ENCODE peak calls at places on chromosomes 5 and 9, in ten cellular contexts. E, F, B, P, W, Q, I, C, N and U are unnamed samples.

GRCh38 chr5:107875834-107876233 is 205.1 kb upstream of the EFNA5 start:
- DNase-seq in E (no peak), F (peak; percentile 1), B (no peak), P (no peak), W (no peak), Q (no peak), I (no peak), C (no peak), N (peak; percentile 65), U (no peak)

GRCh38 chr9:105458404-105458803 is 10.6 kb downstream of the FSD1L start:
- DNase-seq in E (no peak), F (no peak), B (no peak), P (no peak), W (no peak), Q (no peak), I (peak; percentile 30), C (no peak), N (no peak), U (peak; percentile 10)

GRCh38 chr5:93874491-93874890 is 133.1 kb upstream of the POU5F2 start:
- DNase-seq in E (no peak), F (no peak), B (no peak), P (no peak), W (no peak), Q (no peak), I (no peak), C (no peak), N (no peak), U (no peak)

GRCh38 chr9:100204796-100205195 is 105.8 kb downstream of the INVS start:
- DNase-seq in E (no peak), F (no peak), B (no peak), P (no peak), W (no peak), Q (no peak), I (no peak), C (no peak), N (no peak), U (no peak)

GRCh38 chr5:154603978-154604679 is 126.1 kb upstream of the HAND1 start:
- DNase-seq in E (peak; percentile 91), F (no peak), B (no peak), P (no peak), W (peak; percentile 26), Q (no peak), I (no peak), C (no peak), N (no peak), U (no peak)

GRCh38 chr9:121269030-121269887 is 1.3 kb downstream of the GSN start:
- DNase-seq in E (no peak), F (no peak), B (no peak), P (peak; percentile 38), W (no peak), Q (no peak), I (peak; percentile 40), C (no peak), N (no peak), U (peak; percentile 81)

GRCh38 chr5:114153392-114153791 is 208.5 kb upstream of the KCNN2 start:
- DNase-seq in E (no peak), F (no peak), B (no peak), P (no peak), W (no peak), Q (no peak), I (no peak), C (no peak), N (no peak), U (no peak)

GRCh38 chr9:91162311-91162710 is 199.4 kb downstream of the AUH start:
- DNase-seq in E (no peak), F (no peak), B (no peak), P (no peak), W (no peak), Q (no peak), I (peak; percentile 33), C (no peak), N (no peak), U (peak; percentile 77)

GRCh38 chr5:18243846-18244245 is 609.6 kb downstream of the TAF11L14 start:
- DNase-seq in E (no peak), F (no peak), B (no peak), P (no peak), W (no peak), Q (no peak), I (no peak), C (no peak), N (no peak), U (no peak)

GRCh38 chr5:1543398-1544293 is 19.9 kb upstream of the LPCAT1 start:
- DNase-seq in E (no peak), F (no peak), B (no peak), P (no peak), W (no peak), Q (no peak), I (no peak), C (no peak), N (no peak), U (no peak)

GRCh38 chr9:98375138-98375726 is 119.8 kb upstream of the TBC1D2 start:
- DNase-seq in E (no peak), F (peak; percentile 53), B (no peak), P (peak; percentile 42), W (no peak), Q (no peak), I (peak; percentile 73), C (no peak), N (no peak), U (peak; percentile 21)
- TF ChIP-seq MAX in E (no peak), F (no peak), B (no peak), P (no peak), W (no peak), Q (no peak), I (no peak), C (no peak), N (no peak), U (no peak)

DNA sequence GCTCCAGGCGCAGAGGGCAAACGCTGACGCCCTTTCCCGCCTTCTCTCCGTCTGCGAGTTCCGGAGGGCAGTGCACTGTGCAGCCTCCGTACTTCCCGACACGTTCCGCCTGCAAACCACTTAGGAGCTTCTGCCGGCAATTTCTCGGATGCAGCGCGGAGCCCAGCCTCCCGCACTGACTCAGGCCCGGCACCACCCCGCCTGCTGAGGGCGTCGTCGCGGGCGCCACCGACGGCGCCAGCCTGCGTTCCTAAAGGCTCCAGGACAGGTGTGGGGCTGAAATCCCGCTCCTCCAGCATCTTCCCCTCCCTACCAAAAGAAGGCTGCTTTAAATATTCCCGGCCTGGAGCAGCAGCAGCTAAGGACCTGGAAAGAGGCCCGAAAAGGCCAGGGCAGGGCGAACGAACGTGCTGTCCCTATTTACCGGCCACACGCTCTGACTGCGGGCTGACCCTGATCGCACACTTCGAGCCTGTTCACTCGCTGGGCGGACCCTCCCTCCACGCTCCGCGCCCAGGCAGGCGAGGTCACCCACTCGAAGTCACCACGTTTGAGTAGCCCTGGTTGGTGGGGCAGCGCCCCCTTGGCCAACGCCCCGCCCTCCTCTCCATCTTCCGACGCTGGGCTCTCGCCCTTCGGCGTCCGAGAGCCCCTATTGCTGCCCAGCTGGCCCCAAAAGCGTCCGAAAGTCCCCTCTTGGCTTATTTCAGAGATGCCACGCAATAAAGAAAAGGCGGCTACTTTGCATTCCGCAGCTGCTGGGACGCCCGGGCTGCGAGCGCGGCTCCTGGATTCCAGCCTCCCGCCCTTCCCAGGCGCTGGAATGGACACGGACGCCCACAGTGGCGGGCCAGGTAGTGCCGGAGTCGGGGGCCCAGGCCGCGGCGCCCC is 9.6 kb upstream of the TRIM36 start:
- DNase-seq in E (peak; percentile 85), F (no peak), B (no peak), P (no peak), W (peak; percentile 54), Q (no peak), I (no peak), C (no peak), N (no peak), U (no peak)
- TF ChIP-seq MAX in E (no peak), F (peak; percentile 35), B (peak; percentile 78), P (no peak), W (peak; percentile 82), Q (no peak), I (no peak), C (no peak), N (no peak), U (no peak)

GRCh38 chr9:93464395-93464794 is 11.0 kb upstream of the FAM120AOS start:
- DNase-seq in E (no peak), F (no peak), B (no peak), P (no peak), W (no peak), Q (no peak), I (no peak), C (no peak), N (no peak), U (peak; percentile 55)
- TF ChIP-seq MAX in E (no peak), F (no peak), B (no peak), P (no peak), W (no peak), Q (no peak), I (no peak), C (no peak), N (no peak), U (no peak)

DNA sequence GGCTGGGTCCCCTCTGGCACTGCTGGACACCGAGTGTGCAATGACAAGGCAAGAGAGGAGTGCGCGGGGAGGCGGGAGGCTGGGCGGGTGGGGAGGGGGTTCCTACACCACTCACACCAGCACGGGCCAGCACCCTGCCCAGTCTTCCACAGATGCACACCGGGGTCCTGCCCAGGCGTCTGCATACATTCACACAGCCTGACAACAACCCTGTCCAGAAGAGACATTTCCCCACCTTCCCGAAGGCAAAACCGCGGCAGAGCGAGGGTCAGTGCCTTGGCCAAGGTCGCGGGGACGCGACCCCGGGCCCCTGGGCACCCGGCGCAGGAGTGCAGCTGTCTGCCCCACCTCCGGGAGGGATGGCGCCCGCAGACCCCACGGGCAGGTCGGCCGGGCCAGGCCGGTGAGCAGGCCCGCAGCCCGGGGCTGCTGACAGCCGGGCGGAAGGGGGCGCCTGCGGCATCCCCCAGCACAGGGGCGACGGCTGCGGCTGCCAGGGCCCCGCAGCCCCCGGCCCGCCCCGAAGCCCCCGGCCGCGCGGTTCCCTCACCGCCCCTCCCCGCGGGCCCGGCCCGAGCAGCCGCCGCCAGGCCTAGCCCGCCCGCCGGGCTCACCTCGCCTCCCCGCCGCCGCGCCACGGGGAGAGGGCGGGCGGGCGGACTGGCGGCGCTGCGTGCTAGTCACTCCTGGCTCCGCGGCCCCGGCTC is 496 bp downstream of the MAPK9 start:
- DNase-seq in E (no peak), F (no peak), B (no peak), P (peak; percentile 23), W (peak; percentile 39), Q (no peak), I (peak; percentile 39), C (no peak), N (no peak), U (peak; percentile 42)
- TF ChIP-seq MAX in E (no peak), F (no peak), B (no peak), P (no peak), W (no peak), Q (no peak), I (no peak), C (no peak), N (no peak), U (no peak)